ENCODE peak calls at places on chromosomes 4 and X, in seven cellular contexts. B is fibroblast of mammary gland, X is progenitor cell of endocrine pancreas, E is cardiac muscle cell, Y is sigmoid colon, Q is CD14-positive monocyte, T is GM12865. K is an unnamed sample.

GRCh38 chr4:157075811-157076577 is at the start of gene GLRB:
- DNase-seq in B (no peak), X (peak; percentile 27), E (peak; percentile 30), Y (peak; percentile 65), Q (no peak), T (no peak), K (no peak)

GRCh38 chrX:97238632-97239031 is 354.9 kb downstream of the RPA4 start:
- DNase-seq in B (peak; percentile 14), X (no peak), E (peak; percentile 65), Y (no peak), Q (no peak), T (no peak), K (no peak)

GRCh38 chrX:146956760-146957159 is 142.2 kb upstream of the CXorf51A start:
- DNase-seq in B (no peak), X (no peak), E (no peak), Y (no peak), Q (no peak), T (no peak), K (no peak)

GRCh38 chr4:6697096-6697495 is 3.4 kb downstream of the S100P start:
- DNase-seq in B (no peak), X (no peak), E (no peak), Y (peak; percentile 26), Q (no peak), T (no peak), K (no peak)

GRCh38 chrX:24956828-24957227 is 58.9 kb downstream of the ARX start:
- DNase-seq in B (peak; percentile 53), X (no peak), E (peak; percentile 2), Y (no peak), Q (no peak), T (no peak), K (no peak)

GRCh38 chrX:133685806-133686205 is 270.5 kb upstream of the GPC4 start:
- DNase-seq in B (no peak), X (no peak), E (peak; percentile 6), Y (no peak), Q (no peak), T (no peak), K (no peak)

GRCh38 chrX:153922932-153923857 is 2.9 kb downstream of the ARHGAP4 start:
- DNase-seq in B (peak; percentile 66), X (no peak), E (peak; percentile 75), Y (peak; percentile 94), Q (peak; percentile 45), T (no peak), K (no peak)

GRCh38 chr4:4521069-4521468 is 20.8 kb downstream of the STX18 start:
- DNase-seq in B (no peak), X (no peak), E (no peak), Y (no peak), Q (no peak), T (peak; percentile 43), K (no peak)

GRCh38 chr4:144615182-144615581 is 30.8 kb upstream of the HHIP start:
- DNase-seq in B (peak; percentile 66), X (no peak), E (no peak), Y (no peak), Q (no peak), T (no peak), K (no peak)

GRCh38 chr4:8290701-8290970 is 21.1 kb downstream of the HTRA3 start:
- DNase-seq in B (no peak), X (no peak), E (no peak), Y (peak; percentile 45), Q (peak; percentile 16), T (no peak), K (no peak)

GRCh38 chr4:80225628-80226027 is 28.3 kb downstream of the PRDM8 start:
- DNase-seq in B (peak; percentile 61), X (no peak), E (no peak), Y (no peak), Q (no peak), T (no peak), K (no peak)

GRCh38 chr4:55132775-55133174 is 7.4 kb upstream of the KDR start:
- DNase-seq in B (no peak), X (no peak), E (no peak), Y (no peak), Q (no peak), T (no peak), K (no peak)

GRCh38 chr4:111879539-111879938 is 265.7 kb upstream of the FAM241A start:
- DNase-seq in B (no peak), X (no peak), E (no peak), Y (no peak), Q (no peak), T (no peak), K (no peak)

GRCh38 chr4:112119358-112119783 is 25.9 kb upstream of the FAM241A start:
- DNase-seq in B (no peak), X (no peak), E (no peak), Y (no peak), Q (no peak), T (peak; percentile 66), K (no peak)

GRCh38 chrX:133655262-133655913 is 240.1 kb upstream of the GPC4 start:
- DNase-seq in B (peak; percentile 66), X (no peak), E (peak; percentile 3), Y (no peak), Q (no peak), T (no peak), K (no peak)

GRCh38 chr4:7929530-7929951 is 10.1 kb downstream of the AFAP1 start:
- DNase-seq in B (no peak), X (no peak), E (no peak), Y (peak; percentile 66), Q (no peak), T (no peak), K (no peak)

GRCh38 chr4:148770848-148771247 is 328.6 kb upstream of the NR3C2 start:
- DNase-seq in B (peak; percentile 5), X (no peak), E (no peak), Y (no peak), Q (no peak), T (no peak), K (no peak)

GRCh38 chrX:125782184-125782583 is 383.9 kb downstream of the DCAF12L2 start:
- DNase-seq in B (no peak), X (no peak), E (no peak), Y (no peak), Q (no peak), T (no peak), K (no peak)

GRCh38 chr4:33104190-33104773 is 2384.1 kb downstream of the PCDH7 start:
- DNase-seq in B (no peak), X (no peak), E (no peak), Y (no peak), Q (no peak), T (peak; percentile 2), K (no peak)

GRCh38 chr4:3291969-3292570 is 751 bp upstream of the RGS12 start:
- DNase-seq in B (peak; percentile 11), X (peak; percentile 39), E (peak; percentile 42), Y (peak; percentile 82), Q (no peak), T (no peak), K (no peak)

GRCh38 chrX:108557594-108557993 is 118.0 kb downstream of the COL4A5 start:
- DNase-seq in B (no peak), X (no peak), E (no peak), Y (no peak), Q (no peak), T (no peak), K (no peak)

DNA sequence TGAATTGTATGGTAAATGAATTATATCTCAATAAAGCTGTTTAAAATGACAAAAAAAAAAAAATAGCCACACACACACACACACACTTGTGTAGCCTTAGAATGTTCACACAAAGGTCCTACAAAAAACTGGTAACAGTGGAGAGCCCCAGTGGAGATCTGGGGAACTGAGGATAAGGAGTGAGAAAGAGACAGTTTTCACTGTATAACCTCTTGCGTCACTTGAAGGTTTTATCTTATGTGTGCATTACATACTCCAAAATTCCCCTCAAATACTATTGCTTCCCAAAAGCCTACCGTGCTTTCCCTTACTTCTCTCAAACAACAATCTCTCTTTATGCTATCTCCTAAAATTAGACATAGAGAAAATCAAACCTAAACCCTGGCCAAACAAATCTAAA is 67.8 kb downstream of the SMC1A start:
- DNase-seq in B (no peak), X (no peak), E (peak; percentile 49), Y (no peak), Q (no peak), T (no peak), K (no peak)
- TF ChIP-seq CTCF in B (no peak), X (no peak), E (peak; percentile 26), Y (no peak), Q (no peak), T (no peak), K (no peak)

GRCh38 chr4:169307581-169307980 is 36.8 kb upstream of the SH3RF1 start:
- DNase-seq in B (no peak), X (no peak), E (no peak), Y (no peak), Q (no peak), T (no peak), K (no peak)

GRCh38 chr4:169305173-169305572 is 34.4 kb upstream of the SH3RF1 start:
- DNase-seq in B (no peak), X (no peak), E (no peak), Y (no peak), Q (no peak), T (no peak), K (no peak)

GRCh38 chr4:169309326-169309967 is 38.7 kb upstream of the SH3RF1 start:
- DNase-seq in B (no peak), X (no peak), E (no peak), Y (no peak), Q (no peak), T (no peak), K (no peak)

DNA sequence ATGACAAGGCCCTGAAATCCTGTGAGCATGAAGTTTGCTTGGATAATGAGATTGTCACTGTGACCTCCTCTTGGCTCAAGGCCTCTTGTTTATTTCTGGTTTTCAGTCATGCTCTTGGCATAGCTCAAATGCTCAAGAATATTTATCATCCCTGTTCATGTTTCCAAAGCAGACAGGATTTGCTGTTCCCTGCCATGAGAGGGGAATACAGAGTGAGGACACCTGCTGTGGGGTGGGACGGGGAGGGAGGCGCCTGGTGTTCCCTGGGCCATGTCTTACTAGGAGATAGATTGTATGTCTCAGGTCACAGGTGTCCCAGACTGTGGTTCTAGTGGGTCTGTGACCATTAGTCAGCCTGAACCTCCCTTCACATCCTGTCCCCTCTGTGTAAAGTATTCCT is 34.9 kb upstream of the SH3RF1 start:
- DNase-seq in B (no peak), X (no peak), E (no peak), Y (no peak), Q (no peak), T (no peak), K (no peak)
- TF ChIP-seq CTCF in B (no peak), X (no peak), E (no peak), Y (no peak), Q (no peak), T (no peak), K (no peak)

DNA sequence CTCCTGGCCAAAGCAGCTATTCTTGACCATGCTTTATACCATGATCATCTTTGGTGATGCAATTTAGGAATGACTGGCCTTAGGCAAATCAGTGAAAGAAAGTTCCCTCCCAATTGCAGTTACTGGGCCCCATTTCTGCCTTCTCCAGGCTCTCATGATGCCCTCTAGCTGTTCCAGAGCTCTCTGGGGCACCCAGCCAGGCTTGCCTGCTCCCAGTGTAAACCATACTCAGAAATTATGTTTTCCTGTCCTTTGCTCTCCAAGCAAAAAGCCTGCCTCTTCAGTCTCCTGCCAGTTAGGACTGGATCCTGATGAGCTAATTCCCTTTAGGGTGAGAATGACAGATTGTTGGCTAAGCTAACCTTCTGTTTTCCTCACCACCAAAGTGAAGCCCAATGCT is 85.3 kb upstream of the RBPJ start:
- DNase-seq in B (peak; percentile 80), X (no peak), E (peak; percentile 72), Y (peak; percentile 83), Q (no peak), T (no peak), K (no peak)
- TF ChIP-seq CTCF in B (peak; percentile 20), X (no peak), E (peak; percentile 22), Y (no peak), Q (no peak), T (no peak), K (no peak)

GRCh38 chrX:27815209-27815608 is 7.4 kb downstream of the MAGEB10 start:
- DNase-seq in B (peak; percentile 1), X (no peak), E (peak; percentile 4), Y (no peak), Q (no peak), T (no peak), K (no peak)
- TF ChIP-seq CTCF in B (no peak), X (no peak), E (no peak), Y (no peak), Q (no peak), T (no peak), K (no peak)